ENCODE peak calls at places on chromosomes 13 and 19, in eight cellular contexts. B is Peyer's patch; C is heart right ventricle; H is CD4-positive, alpha-beta memory T cell; L is tibial artery; G is endodermal cell; I is cardiac muscle cell; D is neuronal stem cell. O is an unnamed sample.

GRCh38 chr19:45528744-45529453 is 21.6 kb downstream of the VASP start:
- DNase-seq in B (peak; percentile 71), C (no peak), H (no peak), L (no peak), G (peak; percentile 97), I (peak; percentile 60), D (no peak), O (peak; percentile 69)

GRCh38 chr13:51681037-51681678 is 96.9 kb downstream of the WDFY2 start:
- DNase-seq in B (no peak), C (no peak), H (no peak), L (no peak), G (no peak), I (no peak), D (no peak), O (no peak)

GRCh38 chr19:55152017-55152416 is 3.0 kb upstream of the TNNT1 start:
- DNase-seq in B (no peak), C (no peak), H (no peak), L (no peak), G (no peak), I (no peak), D (no peak), O (no peak)

GRCh38 chr19:18010149-18010548 is 2.2 kb downstream of the ARRDC2 start:
- DNase-seq in B (no peak), C (no peak), H (no peak), L (no peak), G (no peak), I (no peak), D (no peak), O (no peak)

GRCh38 chr13:71828564-71828963 is 38.4 kb downstream of the DACH1 start:
- DNase-seq in B (no peak), C (no peak), H (no peak), L (no peak), G (no peak), I (no peak), D (no peak), O (no peak)

GRCh38 chr13:29402168-29402621 is 193.3 kb downstream of the SLC7A1 start:
- DNase-seq in B (no peak), C (no peak), H (no peak), L (no peak), G (no peak), I (no peak), D (no peak), O (no peak)

GRCh38 chr19:54133312-54133956 is 4.1 kb upstream of the CNOT3 start:
- DNase-seq in B (no peak), C (no peak), H (peak; percentile 54), L (no peak), G (peak; percentile 90), I (no peak), D (peak; percentile 83), O (no peak)

GRCh38 chr13:80224468-80224867 is 116.5 kb downstream of the SPRY2 start:
- DNase-seq in B (no peak), C (no peak), H (no peak), L (no peak), G (no peak), I (no peak), D (no peak), O (no peak)

GRCh38 chr13:32107474-32107873 is 75.9 kb downstream of the FRY start:
- DNase-seq in B (no peak), C (no peak), H (no peak), L (no peak), G (no peak), I (no peak), D (no peak), O (no peak)

GRCh38 chr19:34503546-34504272 is 22.2 kb downstream of the WTIP start:
- DNase-seq in B (peak; percentile 30), C (no peak), H (no peak), L (peak; percentile 19), G (no peak), I (no peak), D (no peak), O (no peak)

GRCh38 chr19:51372021-51372648 is 319 bp downstream of the NKG7 start:
- DNase-seq in B (no peak), C (no peak), H (no peak), L (no peak), G (no peak), I (no peak), D (no peak), O (no peak)

GRCh38 chr13:110070511-110071120 is 236.3 kb downstream of the COL4A1 start:
- DNase-seq in B (no peak), C (no peak), H (no peak), L (no peak), G (no peak), I (no peak), D (no peak), O (no peak)

GRCh38 chr19:50803633-50804419 is 13.6 kb downstream of the ACP4 start:
- DNase-seq in B (no peak), C (peak; percentile 27), H (no peak), L (no peak), G (no peak), I (peak; percentile 60), D (no peak), O (peak; percentile 20)

GRCh38 chr19:27759896-27760295 is 1453.1 kb downstream of the UQCRFS1 start:
- DNase-seq in B (no peak), C (no peak), H (no peak), L (no peak), G (no peak), I (peak; percentile 0), D (no peak), O (no peak)

GRCh38 chr19:7618771-7619510 is 10.4 kb downstream of the XAB2 start:
- DNase-seq in B (peak; percentile 81), C (no peak), H (peak; percentile 37), L (no peak), G (no peak), I (no peak), D (no peak), O (peak; percentile 96)

GRCh38 chr13:105914637-105915036 is 620.8 kb downstream of the EFNB2 start:
- DNase-seq in B (no peak), C (no peak), H (no peak), L (no peak), G (no peak), I (peak; percentile 42), D (no peak), O (no peak)

GRCh38 chr19:49889687-49890348 is 6.9 kb downstream of the IL4I1 start:
- DNase-seq in B (peak; percentile 87), C (peak; percentile 80), H (peak; percentile 77), L (peak; percentile 69), G (peak; percentile 96), I (peak; percentile 77), D (peak; percentile 74), O (peak; percentile 66)

GRCh38 chr13:113989585-113990300 is 15.9 kb upstream of the C13orf46 start:
- DNase-seq in B (peak; percentile 13), C (no peak), H (no peak), L (no peak), G (no peak), I (no peak), D (no peak), O (no peak)

GRCh38 chr13:90605690-90606089 is 741.8 kb upstream of the MIR17HG start:
- DNase-seq in B (no peak), C (no peak), H (no peak), L (no peak), G (no peak), I (no peak), D (no peak), O (no peak)

GRCh38 chr19:32674153-32674958 is 624 bp downstream of the ANKRD27 start:
- DNase-seq in B (no peak), C (no peak), H (peak; percentile 50), L (no peak), G (no peak), I (no peak), D (peak; percentile 14), O (no peak)

GRCh38 chr19:3296446-3296845 is 69.9 kb upstream of the NFIC start:
- DNase-seq in B (no peak), C (no peak), H (no peak), L (no peak), G (no peak), I (no peak), D (no peak), O (no peak)

DNA sequence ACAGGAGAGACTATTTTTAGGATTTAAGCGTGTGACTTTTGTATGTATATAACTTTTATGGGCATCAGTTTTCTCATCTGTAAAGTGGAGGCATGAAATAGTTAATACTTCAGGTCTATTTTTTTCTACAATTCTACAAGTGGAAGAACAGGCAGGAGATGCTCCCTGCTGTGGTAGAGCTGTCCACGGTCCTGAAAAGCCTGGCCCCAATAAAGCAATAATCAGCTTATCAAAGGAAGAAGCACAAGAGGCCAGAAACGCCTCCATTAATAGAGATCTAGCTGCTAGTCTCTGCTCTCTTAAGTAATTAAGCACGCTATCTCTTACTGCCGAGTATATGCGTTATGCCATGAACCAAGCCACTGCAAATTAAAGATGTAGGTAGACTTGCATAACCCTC is 28.0 kb upstream of the WASF3 start:
- DNase-seq in B (no peak), C (peak; percentile 31), H (no peak), L (no peak), G (peak; percentile 92), I (peak; percentile 74), D (peak; percentile 79), O (no peak)
- H3K27ac ChIP-seq in B (no peak overlapping the region), C (no peak overlapping the region), H (no peak overlapping the region), L (no peak overlapping the region), G (no peak overlapping the region), I (no peak overlapping the region), D (no peak overlapping the region), O (no peak overlapping the region)

GRCh38 chr19:56670401-56670960 is 1.1 kb downstream of the ZNF835 start:
- DNase-seq in B (no peak), C (no peak), H (no peak), L (no peak), G (no peak), I (no peak), D (no peak), O (no peak)
- H3K4me3 ChIP-seq in B (peak overlapping the region; percentile 63), C (peak overlapping the region; percentile 59), H (no peak overlapping the region), L (peak overlapping the region; percentile 64), G (no peak overlapping the region), I (no peak overlapping the region), D (no peak overlapping the region), O (peak overlapping the region; percentile 68)

GRCh38 chr19:1747285-1748114 is 5.8 kb upstream of the ONECUT3 start:
- DNase-seq in B (no peak), C (no peak), H (peak; percentile 70), L (no peak), G (peak; percentile 91), I (no peak), D (no peak), O (no peak)
- H3K27me3 ChIP-seq in B (no peaks in the 10 kb centered on the region), C (peaks cover 92% of the 10 kb centered on the region), H (peaks cover 66% of the 10 kb centered on the region), L (peaks cover 100% of the 10 kb centered on the region), G (peaks cover 95% of the 10 kb centered on the region), I (peaks cover 99% of the 10 kb centered on the region), D (peaks cover 78% of the 10 kb centered on the region), O (peaks cover 34% of the 10 kb centered on the region)

DNA sequence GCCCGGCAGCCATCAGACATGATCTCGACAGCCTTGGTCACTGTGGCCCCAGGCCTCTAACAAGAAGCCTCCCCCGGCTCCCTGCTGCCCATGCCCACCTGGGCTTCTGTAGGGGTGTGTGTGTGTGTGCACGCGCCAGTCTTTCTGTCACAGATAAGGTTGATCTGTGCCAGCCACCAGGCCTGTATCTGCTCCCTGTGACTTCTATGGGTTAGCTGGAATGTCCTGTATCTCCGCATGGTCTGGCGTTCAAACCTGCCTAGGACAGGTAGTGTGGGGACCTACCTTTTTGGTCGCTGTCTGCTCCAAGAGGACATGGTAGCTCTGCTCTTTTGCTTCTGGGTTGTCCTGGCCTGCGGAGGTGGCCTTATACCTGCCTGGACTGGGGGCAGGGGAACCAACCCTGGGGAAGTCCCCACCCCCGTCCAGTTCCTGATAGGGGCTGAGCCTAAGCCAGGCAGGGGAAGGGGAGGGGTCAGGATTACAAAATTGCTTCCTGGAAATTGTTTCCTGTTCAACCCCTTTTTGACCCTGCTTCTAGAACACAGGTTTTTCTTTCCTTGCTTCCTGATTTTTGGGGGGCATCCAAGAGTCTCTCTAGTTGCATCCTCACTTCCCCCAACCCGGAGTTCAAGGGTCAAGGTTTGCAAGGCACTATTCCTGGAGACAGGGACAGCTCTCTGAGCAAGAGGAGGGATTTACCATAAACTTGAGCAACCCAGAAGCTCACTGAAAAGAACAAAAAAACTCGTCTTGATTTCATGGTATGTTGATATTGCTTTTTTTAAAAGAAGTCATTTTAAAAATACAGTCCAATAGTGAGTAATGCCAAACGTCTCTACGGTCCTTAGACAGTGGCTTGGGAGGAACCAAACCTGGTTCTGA is at the start of gene LRG1:
- DNase-seq in B (peak; percentile 73), C (no peak), H (no peak), L (peak; percentile 36), G (peak; percentile 61), I (no peak), D (no peak), O (no peak)
- H3K27ac ChIP-seq in B (peak within 1 kb of the TSS; percentile 34), C (peak within 1 kb of the TSS; percentile 88), H (no peak within 1 kb of the TSS), L (no peak within 1 kb of the TSS), G (no peak within 1 kb of the TSS), I (no peak within 1 kb of the TSS), D (no peak within 1 kb of the TSS), O (peak within 1 kb of the TSS; percentile 30)